ENCODE peak calls at places on chromosomes 5 and 9, in seven cellular contexts. S is SK-N-SH, Y is H1, U is HCT116, C is K562, M is HepG2, K is GM12878. B is an unnamed sample.
A peak's percentile ranks its signal among the peaks of the same experiment; 100 is the strongest.

GRCh38 chr9:137445930-137446431 is 4.8 kb upstream of the ENTPD8 start:
- DNase-seq in S (no peak), Y (no peak), U (no peak), C (no peak), M (no peak), K (no peak), B (no peak)

GRCh38 chr5:122195784-122196394 is 66.5 kb downstream of the ZNF474 start:
- DNase-seq in S (peak; percentile 35), Y (peak; percentile 51), U (peak; percentile 28), C (peak; percentile 21), M (peak; percentile 11), K (no peak), B (peak; percentile 21)

GRCh38 chr9:117936185-117936758 is 232.1 kb downstream of the TLR4 start:
- DNase-seq in S (peak; percentile 22), Y (no peak), U (no peak), C (no peak), M (no peak), K (peak; percentile 28), B (no peak)

GRCh38 chr5:158967566-158967965 is 132.2 kb downstream of the EBF1 start:
- DNase-seq in S (no peak), Y (no peak), U (no peak), C (no peak), M (no peak), K (no peak), B (no peak)

GRCh38 chr9:74044844-74045243 is 452.3 kb upstream of the RORB start:
- DNase-seq in S (no peak), Y (no peak), U (no peak), C (no peak), M (no peak), K (no peak), B (no peak)

GRCh38 chr5:33588654-33589372 is 148.0 kb downstream of the TARS1 start:
- DNase-seq in S (peak; percentile 29), Y (peak; percentile 89), U (peak; percentile 47), C (peak; percentile 51), M (peak; percentile 34), K (no peak), B (peak; percentile 67)

GRCh38 chr9:7592321-7593319 is 207.0 kb downstream of the DMAC1 start:
- DNase-seq in S (peak; percentile 6), Y (no peak), U (no peak), C (no peak), M (no peak), K (no peak), B (peak; percentile 13)

GRCh38 chr5:81884871-81885270 is 87.0 kb upstream of the ATG10 start:
- DNase-seq in S (no peak), Y (no peak), U (no peak), C (no peak), M (no peak), K (no peak), B (peak; percentile 10)

GRCh38 chr5:43661102-43661501 is 58.1 kb downstream of the NNT start:
- DNase-seq in S (peak; percentile 13), Y (peak; percentile 55), U (peak; percentile 35), C (no peak), M (peak; percentile 40), K (no peak), B (no peak)

GRCh38 chr9:93575706-93576295 is 583 bp upstream of the PHF2 start:
- DNase-seq in S (peak; percentile 75), Y (peak; percentile 65), U (no peak), C (peak; percentile 83), M (no peak), K (no peak), B (peak; percentile 58)

GRCh38 chr5:175862131-175863012 is 9.0 kb upstream of the CPLX2 start:
- DNase-seq in S (no peak), Y (no peak), U (no peak), C (no peak), M (peak; percentile 73), K (no peak), B (no peak)

GRCh38 chr5:10856646-10857332 is 95.8 kb upstream of the DAP start:
- DNase-seq in S (peak; percentile 67), Y (peak; percentile 92), U (no peak), C (peak; percentile 73), M (peak; percentile 71), K (no peak), B (no peak)

GRCh38 chr9:107260437-107261081 is 22.5 kb upstream of the RAD23B start:
- DNase-seq in S (no peak), Y (no peak), U (no peak), C (no peak), M (peak; percentile 54), K (peak; percentile 88), B (no peak)

GRCh38 chr9:86202338-86202882 is 57.0 kb downstream of the C9orf153 start:
- DNase-seq in S (peak; percentile 56), Y (no peak), U (peak; percentile 27), C (peak; percentile 57), M (peak; percentile 16), K (peak; percentile 20), B (peak; percentile 11)

GRCh38 chr9:14320272-14321245 is 6.6 kb upstream of the NFIB start:
- DNase-seq in S (no peak), Y (no peak), U (no peak), C (peak; percentile 4), M (no peak), K (no peak), B (peak; percentile 77)

GRCh38 chr9:127452481-127453092 is 1.3 kb downstream of the LRSAM1 start:
- DNase-seq in S (peak; percentile 68), Y (no peak), U (no peak), C (no peak), M (peak; percentile 49), K (no peak), B (peak; percentile 81)

GRCh38 chr9:110752766-110753165 is 84.2 kb downstream of the MUSK start:
- DNase-seq in S (no peak), Y (no peak), U (peak; percentile 64), C (no peak), M (no peak), K (no peak), B (peak; percentile 94)

GRCh38 chr9:34899535-34900158 is 58.4 kb upstream of the PHF24 start:
- DNase-seq in S (peak; percentile 78), Y (peak; percentile 86), U (peak; percentile 49), C (peak; percentile 59), M (peak; percentile 62), K (peak; percentile 39), B (peak; percentile 70)

GRCh38 chr5:80757290-80757689 is 102.5 kb upstream of the DHFR start:
- DNase-seq in S (no peak), Y (no peak), U (no peak), C (no peak), M (no peak), K (no peak), B (no peak)

GRCh38 chr5:80756292-80756691 is 101.5 kb upstream of the DHFR start:
- DNase-seq in S (no peak), Y (no peak), U (no peak), C (no peak), M (no peak), K (no peak), B (no peak)

GRCh38 chr5:80754900-80755299 is 100.1 kb upstream of the DHFR start:
- DNase-seq in S (no peak), Y (no peak), U (no peak), C (no peak), M (no peak), K (peak; percentile 33), B (no peak)

GRCh38 chr5:80753712-80754111 is 98.9 kb upstream of the DHFR start:
- DNase-seq in S (no peak), Y (no peak), U (no peak), C (no peak), M (no peak), K (no peak), B (no peak)

DNA sequence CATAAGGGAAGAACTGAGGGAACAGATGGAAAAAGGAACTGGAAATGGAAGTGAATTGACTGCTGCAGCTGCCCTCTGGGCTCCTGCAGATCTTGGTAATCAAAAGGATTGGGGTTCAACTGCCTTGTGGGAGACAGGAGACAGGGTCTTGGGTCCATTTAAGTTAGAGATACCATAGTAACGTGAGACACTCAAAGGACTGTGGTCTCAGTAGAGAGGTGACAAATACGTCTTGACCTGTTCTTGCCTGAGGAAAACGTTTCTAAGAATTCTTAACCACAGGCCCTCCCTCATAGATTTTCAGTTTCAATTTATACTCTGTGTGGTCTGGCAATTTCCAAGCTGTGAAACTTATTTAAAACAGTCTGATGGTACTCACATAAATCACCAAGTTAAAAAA is 100.9 kb upstream of the DHFR start:
- DNase-seq in S (no peak), Y (no peak), U (no peak), C (no peak), M (no peak), K (peak; percentile 66), B (no peak)
- TF ChIP-seq JUND in S (no peak), Y (no peak), U (no peak), C (no peak), M (no peak), K (no peak), B (no peak)

DNA sequence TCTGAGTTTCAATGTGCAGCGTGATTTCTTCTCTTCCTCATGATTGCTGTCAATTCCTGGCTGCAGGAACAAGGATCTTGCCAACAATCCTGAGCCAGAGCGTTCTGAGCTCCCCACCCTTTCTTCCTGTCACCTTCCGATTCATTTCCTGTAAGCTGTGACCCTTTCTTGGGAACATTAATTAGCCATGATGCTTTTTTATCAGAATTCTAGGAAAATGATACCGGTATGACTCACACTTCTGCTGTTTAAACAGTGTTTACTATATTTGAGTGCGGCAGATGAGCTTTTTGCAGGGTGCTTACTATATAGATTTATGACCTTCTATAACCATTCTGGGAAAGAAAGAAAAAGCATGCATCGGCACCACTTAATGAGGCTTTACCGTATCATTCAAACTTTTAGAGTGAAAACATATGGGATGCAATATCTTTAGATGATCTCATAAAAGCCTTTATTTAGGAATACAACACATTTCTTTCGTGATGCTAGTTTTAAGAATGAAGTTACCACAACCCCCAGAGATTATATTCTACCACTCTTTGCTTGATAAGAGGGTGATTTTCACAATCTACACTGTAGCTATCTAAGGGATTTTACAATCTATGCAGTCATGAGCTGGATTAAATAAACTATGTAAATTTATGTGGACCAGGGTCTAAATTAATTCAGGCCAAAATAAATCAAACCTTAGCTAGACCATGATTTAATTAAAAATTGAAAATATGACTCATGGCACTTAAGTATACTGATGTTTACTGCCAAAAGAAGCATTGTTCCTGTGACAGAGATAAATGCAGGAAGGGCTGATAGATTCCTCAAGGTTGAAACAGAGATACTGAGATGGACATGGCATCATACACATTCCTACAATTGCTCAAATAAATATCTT is 38.0 kb upstream of the OSMR start:
- DNase-seq in S (no peak), Y (no peak), U (no peak), C (no peak), M (no peak), K (no peak), B (no peak)
- TF ChIP-seq JUND in S (peak; percentile 79), Y (no peak), U (peak; percentile 8), C (peak; percentile 98), M (no peak), K (no peak), B (no peak)

GRCh38 chr5:54329731-54330709 is 19.6 kb upstream of the ARL15 start:
- DNase-seq in S (no peak), Y (no peak), U (no peak), C (no peak), M (no peak), K (no peak), B (peak; percentile 87)
- TF ChIP-seq JUND in S (peak; percentile 99), Y (no peak), U (no peak), C (no peak), M (no peak), K (no peak), B (peak; percentile 99)

DNA sequence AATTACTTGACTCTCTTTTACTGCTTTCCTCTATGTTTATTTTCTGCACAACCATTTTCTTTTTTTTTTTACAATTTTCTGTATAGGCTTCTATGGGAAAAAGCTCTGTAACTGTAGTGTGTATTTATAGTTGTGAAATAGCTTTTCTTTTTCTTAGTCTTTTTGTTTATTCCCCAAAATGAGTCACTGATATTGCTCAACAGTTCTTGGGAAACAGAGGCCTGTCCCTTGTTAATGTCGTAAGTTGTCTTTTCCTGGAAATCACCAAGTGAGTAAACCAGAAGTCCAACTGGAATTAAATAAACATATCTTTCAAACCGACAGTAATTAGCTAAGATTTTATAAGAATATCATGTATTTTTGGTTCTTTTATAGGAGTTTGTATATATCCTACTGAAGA is 325.1 kb upstream of the PRR16 start:
- DNase-seq in S (no peak), Y (no peak), U (no peak), C (no peak), M (peak; percentile 70), K (no peak), B (no peak)
- TF ChIP-seq JUND in S (peak; percentile 38), Y (no peak), U (no peak), C (peak; percentile 76), M (peak; percentile 72), K (no peak), B (no peak)

B was measured in T47D.